ENCODE peak calls at places on chromosomes 7 and 10, in eight cellular contexts. M is neural progenitor cell, Z is fibroblast of lung, Y is GM23338, D is A549, L is mammary epithelial cell, W is osteoblast, C is PC-3. N is an unnamed sample.

GRCh38 chr10:113493943-113494342 is 58.9 kb upstream of the HABP2 start:
- DNase-seq in Y (no peak), W (no peak), D (no peak), C (peak), M (no peak), L (peak), Z (no peak), N (no peak)

GRCh38 chr7:76377186-76377918 is 18.6 kb upstream of the YWHAG start:
- DNase-seq in C (no peak), M (no peak), Y (no peak), W (peak), L (no peak), D (no peak), Z (no peak), N (no peak)

GRCh38 chr7:32227746-32228145 is 157.5 kb upstream of the PDE1C start:
- DNase-seq in D (no peak), W (no peak), L (no peak), M (no peak), Z (no peak), C (no peak), Y (no peak), N (no peak)

GRCh38 chr10:18100664-18101063 is 39.6 kb upstream of the CACNB2 start:
- DNase-seq in L (no peak), W (no peak), Y (no peak), M (no peak), C (no peak), D (no peak), Z (no peak), N (no peak)

GRCh38 chr10:14820010-14820774 is 17.6 kb downstream of the CDNF start:
- DNase-seq in D (peak), Z (peak), C (peak), W (peak), Y (no peak), M (no peak), L (peak), N (no peak)

GRCh38 chr7:21507627-21508343 is 35.1 kb upstream of the DNAH11 start:
- DNase-seq in C (peak), M (peak), W (no peak), Y (peak), L (peak), Z (peak), D (no peak), N (peak)

GRCh38 chr7:5755704-5756131 is 25.7 kb downstream of the RNF216 start:
- DNase-seq in L (no peak), C (no peak), Z (peak), W (peak), D (no peak), Y (no peak), M (no peak), N (no peak)

GRCh38 chr7:73696372-73696771 is 13.0 kb downstream of the BUD23 start:
- DNase-seq in C (no peak), M (no peak), D (no peak), W (peak), L (no peak), Z (no peak), Y (no peak), N (no peak)

GRCh38 chr10:113078282-113078907 is 128.3 kb downstream of the TCF7L2 start:
- DNase-seq in M (no peak), Y (no peak), D (no peak), L (no peak), C (no peak), W (no peak), Z (no peak), N (no peak)

GRCh38 chr7:141362580-141363435 is 188.4 kb upstream of the AGK start:
- DNase-seq in W (peak), M (no peak), Y (no peak), Z (peak), C (peak), L (peak), D (peak), N (no peak)

GRCh38 chr10:1115262-1115955 is 59.2 kb downstream of the WDR37 start:
- DNase-seq in M (no peak), D (no peak), Z (no peak), Y (no peak), C (no peak), W (no peak), L (no peak), N (peak)

GRCh38 chr10:102643346-102644065 is 773 bp upstream of the TRIM8 start:
- DNase-seq in L (peak), D (peak), Y (peak), Z (peak), M (peak), W (peak), C (peak), N (peak)

GRCh38 chr7:84236398-84236797 is 41.8 kb upstream of the SEMA3A start:
- DNase-seq in D (no peak), Z (peak), Y (no peak), W (no peak), C (peak), L (peak), M (no peak), N (no peak)

GRCh38 chr7:152959610-152960009 is 200.1 kb downstream of the ACTR3B start:
- DNase-seq in W (no peak), L (no peak), C (no peak), M (peak), D (no peak), Y (peak), Z (no peak), N (no peak)

GRCh38 chr10:100803908-100804307 is 58.5 kb downstream of the PAX2 start:
- DNase-seq in L (no peak), Y (no peak), D (no peak), M (no peak), C (no peak), W (no peak), Z (no peak), N (no peak)

GRCh38 chr7:155862516-155863257 is 50.4 kb upstream of the SHH start:
- DNase-seq in D (peak), Y (no peak), W (no peak), M (no peak), C (no peak), Z (no peak), L (no peak), N (no peak)

GRCh38 chr10:856405-857157 is 74.9 kb downstream of the LARP4B start:
- DNase-seq in Y (peak), M (no peak), C (no peak), L (no peak), D (no peak), Z (no peak), W (no peak), N (no peak)

GRCh38 chr7:3196629-3197028 is 104.4 kb upstream of the SDK1 start:
- DNase-seq in C (no peak), Y (no peak), M (no peak), L (no peak), W (no peak), D (no peak), Z (no peak), N (no peak)

GRCh38 chr10:34407227-34407626 is 407.9 kb downstream of the PARD3 start:
- DNase-seq in C (no peak), D (no peak), M (no peak), W (peak), L (no peak), Y (no peak), Z (peak), N (no peak)

GRCh38 chr7:44823266-44823781 is 24.6 kb downstream of the H2AZ2 start:
- DNase-seq in M (no peak), Y (peak), Z (no peak), L (no peak), W (no peak), D (no peak), C (no peak), N (no peak)

GRCh38 chr7:19773361-19773760 is at the start of gene TMEM196:
- DNase-seq in Y (peak), M (peak), W (no peak), D (no peak), Z (no peak), L (no peak), C (no peak), N (no peak)

GRCh38 chr10:49601857-49602256 is 8.3 kb upstream of the SLC18A3 start:
- DNase-seq in Z (peak), W (peak), Y (no peak), M (no peak), L (peak), C (peak), D (no peak), N (no peak)

GRCh38 chr7:11747715-11748485 is 84.1 kb downstream of the THSD7A start:
- DNase-seq in Y (no peak), M (no peak), C (peak), D (no peak), L (no peak), W (no peak), Z (no peak), N (no peak)

GRCh38 chr7:16998481-16999051 is 116.8 kb upstream of the AGR3 start:
- DNase-seq in Z (no peak), D (no peak), Y (no peak), W (no peak), C (no peak), L (no peak), M (no peak), N (no peak)

GRCh38 chr7:151168022-151168786 is 710 bp upstream of the GBX1 start:
- DNase-seq in C (peak), Y (peak), W (peak), L (no peak), D (peak), Z (no peak), M (peak), N (peak)

GRCh38 chr7:139807009-139807408 is 22.1 kb upstream of the TBXAS1 start:
- DNase-seq in M (no peak), W (no peak), Z (no peak), Y (no peak), L (no peak), D (no peak), C (no peak), N (no peak)

GRCh38 chr7:19284136-19284535 is 138.9 kb upstream of the FERD3L start:
- DNase-seq in M (no peak), L (no peak), C (peak), Z (no peak), Y (no peak), D (no peak), W (no peak), N (no peak)

GRCh38 chr10:45420453-45421192 is 46.6 kb downstream of the ALOX5 start:
- DNase-seq in D (no peak), L (peak), W (no peak), Y (no peak), M (no peak), C (peak), Z (peak), N (peak)

GRCh38 chr7:118657391-118658005 is 433.0 kb downstream of the ANKRD7 start:
- DNase-seq in M (no peak), W (no peak), Z (no peak), C (no peak), Y (no peak), L (no peak), D (no peak), N (peak)

GRCh38 chr10:110093722-110094121 is 85.9 kb downstream of the ADD3 start:
- DNase-seq in Y (no peak), L (no peak), M (no peak), C (no peak), Z (no peak), W (no peak), D (no peak), N (no peak)
- TF ChIP-seq CTCF in Y (no peak), L (no peak), M (no peak), C (no peak), Z (no peak), W (no peak), D (no peak), N (no peak)

GRCh38 chr7:22858640-22859561 is 36.3 kb upstream of the TOMM7 start:
- DNase-seq in C (peak), M (no peak), D (peak), Z (peak), Y (no peak), L (peak), W (peak), N (no peak)
- H3K4me2 ChIP-seq in C (peak), M (no peak), D (peak), Z (peak), Y (no peak), L (peak), W (peak), N (peak)

GRCh38 chr10:124509836-124510535 is 48.4 kb downstream of the LHPP start:
- DNase-seq in M (no peak), Y (no peak), L (peak), C (no peak), Z (no peak), D (no peak), W (no peak), N (no peak)

GRCh38 chr10:124508907-124509454 is 47.4 kb downstream of the LHPP start:
- DNase-seq in Z (no peak), L (no peak), Y (no peak), W (no peak), D (no peak), M (no peak), C (no peak), N (no peak)

GRCh38 chr10:124511205-124512039 is 49.8 kb downstream of the LHPP start:
- DNase-seq in L (no peak), Y (no peak), Z (no peak), C (no peak), W (no peak), D (no peak), M (peak), N (no peak)

GRCh38 chr10:124510536-124511158 is 49.0 kb downstream of the LHPP start:
- DNase-seq in W (no peak), Y (no peak), M (no peak), D (no peak), C (no peak), L (no peak), Z (no peak), N (no peak)

GRCh38 chr10:124508070-124508667 is 46.5 kb downstream of the LHPP start:
- DNase-seq in Y (no peak), W (peak), C (no peak), D (no peak), Z (no peak), L (no peak), M (no peak), N (peak)
- TF ChIP-seq CTCF in Y (no peak), W (no peak), C (no peak), D (no peak), Z (no peak), L (no peak), M (no peak), N (no peak)

GRCh38 chr7:2103071-2103898 is 129.5 kb downstream of the MAD1L1 start:
- DNase-seq in Y (no peak), M (no peak), D (no peak), W (no peak), C (no peak), L (no peak), Z (no peak), N (no peak)
- H3K4me2 ChIP-seq in Y (no peak), M (no peak), D (peak), W (peak), C (no peak), L (no peak), Z (no peak), N (peak)

GRCh38 chr10:26157734-26158133 is 58.8 kb upstream of the GAD2 start:
- DNase-seq in C (no peak), Z (no peak), Y (peak), D (no peak), M (peak), L (no peak), W (no peak), N (peak)
- TF ChIP-seq CTCF in C (no peak), Z (no peak), Y (peak), D (no peak), M (peak), L (no peak), W (no peak), N (peak)

GRCh38 chr10:12724782-12725579 is 276.5 kb downstream of the CCDC3 start:
- DNase-seq in Z (no peak), D (no peak), Y (peak), M (peak), W (no peak), C (no peak), L (no peak), N (no peak)

GRCh38 chr10:12727832-12728215 is 273.7 kb downstream of the CCDC3 start:
- DNase-seq in D (no peak), Z (peak), C (no peak), L (no peak), W (no peak), M (no peak), Y (no peak), N (no peak)

GRCh38 chr10:12729885-12730284 is 271.6 kb downstream of the CCDC3 start:
- DNase-seq in Y (peak), L (no peak), C (no peak), M (peak), Z (no peak), D (no peak), W (no peak), N (no peak)

GRCh38 chr10:12728569-12728968 is 272.9 kb downstream of the CCDC3 start:
- DNase-seq in C (no peak), W (no peak), Z (peak), D (no peak), L (no peak), Y (no peak), M (no peak), N (no peak)

GRCh38 chr10:12726971-12727831 is 274.3 kb downstream of the CCDC3 start:
- DNase-seq in M (no peak), Z (peak), C (no peak), W (no peak), L (no peak), D (no peak), Y (no peak), N (no peak)
- H3K4me2 ChIP-seq in M (no peak), Z (no peak), C (no peak), W (no peak), L (no peak), D (no peak), Y (no peak), N (no peak)

GRCh38 chr7:135510603-135511183 is 791 bp upstream of the CNOT4 start:
- DNase-seq in M (peak), Z (no peak), D (peak), L (no peak), W (no peak), C (peak), Y (no peak), N (peak)
- TF ChIP-seq CTCF in M (no peak), Z (peak), D (peak), L (no peak), W (peak), C (peak), Y (no peak), N (peak)

GRCh38 chr10:110408943-110409342 is 88.8 kb upstream of the DUSP5 start:
- DNase-seq in L (no peak), C (no peak), Y (no peak), M (no peak), W (no peak), D (no peak), Z (no peak), N (no peak)
- H3K4me2 ChIP-seq in L (no peak), C (peak), Y (no peak), M (no peak), W (no peak), D (peak), Z (no peak), N (peak)